ENCODE peak calls at places on chromosomes 7 and 10, in four cellular contexts. A is type B pancreatic cell, I is ELR, S is DMS53. H is an unnamed sample.

GRCh38 chr10:124265776-124266467 is 152.8 kb downstream of the OAT start:
- DNase-seq in A (no peak), I (no peak), S (no peak), H (no peak)

GRCh38 chr10:29761916-29762315 is 127.1 kb upstream of the SVIL start:
- DNase-seq in A (no peak), I (no peak), S (no peak), H (no peak)

GRCh38 chr10:95663496-95663895 is 7.0 kb upstream of the ALDH18A1 start:
- DNase-seq in A (no peak), I (no peak), S (no peak), H (no peak)

GRCh38 chr10:29163746-29164145 is 125.1 kb upstream of the LYZL1 start:
- DNase-seq in A (no peak), I (peak; percentile 86), S (peak; percentile 6), H (no peak)

GRCh38 chr10:55091691-55092328 is 290.8 kb upstream of the PCDH15 start:
- DNase-seq in A (no peak), I (peak; percentile 4), S (peak; percentile 55), H (no peak)

GRCh38 chr10:34292178-34292565 is 522.9 kb downstream of the PARD3 start:
- DNase-seq in A (no peak), I (no peak), S (no peak), H (no peak)

GRCh38 chr10:118741994-118742393 is 12.8 kb downstream of the CACUL1 start:
- DNase-seq in A (no peak), I (no peak), S (no peak), H (no peak)

GRCh38 chr7:48004023-48004422 is 24.6 kb upstream of the HUS1 start:
- DNase-seq in A (no peak), I (no peak), S (no peak), H (no peak)

GRCh38 chr7:2524808-2525140 is 5.2 kb downstream of the LFNG start:
- DNase-seq in A (no peak), I (no peak), S (peak; percentile 69), H (no peak)

GRCh38 chr7:130270947-130271790 is 4.5 kb downstream of the CPA2 start:
- DNase-seq in A (no peak), I (no peak), S (no peak), H (no peak)

GRCh38 chr10:29646960-29647431 is 12.2 kb upstream of the SVIL start:
- DNase-seq in A (no peak), I (no peak), S (no peak), H (no peak)